ENCODE peak calls at places on chromosome 15, in seven cellular contexts. One of them, this sample, is unnamed.

GRCh38 chr15:47206358-47206978 is 510.8 kb upstream of the SEMA6D start:
- DNase-seq in posterior vena cava: no peak
- DNase-seq in astrocyte of the cerebellum: no peak
- DNase-seq in activated CD8-positive, alpha-beta memory T cell treated with anti-CD3 and anti-CD28 coated beads for 24 hours: no peak
- DNase-seq in GM04503: no peak
- DNase-seq in central memory CD4-positive, alpha-beta T cell: no peak
- DNase-seq in T-helper 2 cell: no peak
- DNase-seq in this sample: no peak

GRCh38 chr15:71103102-71103676 is 12.1 kb upstream of the THSD4 start:
- DNase-seq in posterior vena cava: no peak
- DNase-seq in astrocyte of the cerebellum: no peak
- DNase-seq in activated CD8-positive, alpha-beta memory T cell treated with anti-CD3 and anti-CD28 coated beads for 24 hours: no peak
- DNase-seq in GM04503: no peak
- DNase-seq in central memory CD4-positive, alpha-beta T cell: no peak
- DNase-seq in T-helper 2 cell: no peak
- DNase-seq in this sample: no peak

GRCh38 chr15:80957556-80957955 is 32.1 kb downstream of the MESD start:
- DNase-seq in posterior vena cava: peak; percentile 2
- DNase-seq in astrocyte of the cerebellum: no peak
- DNase-seq in activated CD8-positive, alpha-beta memory T cell treated with anti-CD3 and anti-CD28 coated beads for 24 hours: no peak
- DNase-seq in GM04503: no peak
- DNase-seq in central memory CD4-positive, alpha-beta T cell: no peak
- DNase-seq in T-helper 2 cell: no peak
- DNase-seq in this sample: no peak

GRCh38 chr15:96117275-96117674 is 213.2 kb upstream of the NR2F2 start:
- DNase-seq in posterior vena cava: no peak
- DNase-seq in astrocyte of the cerebellum: no peak
- DNase-seq in activated CD8-positive, alpha-beta memory T cell treated with anti-CD3 and anti-CD28 coated beads for 24 hours: no peak
- DNase-seq in GM04503: no peak
- DNase-seq in central memory CD4-positive, alpha-beta T cell: no peak
- DNase-seq in T-helper 2 cell: no peak
- DNase-seq in this sample: no peak

GRCh38 chr15:70424937-70425411 is 327.3 kb upstream of the TLE3 start:
- DNase-seq in posterior vena cava: no peak
- DNase-seq in astrocyte of the cerebellum: no peak
- DNase-seq in activated CD8-positive, alpha-beta memory T cell treated with anti-CD3 and anti-CD28 coated beads for 24 hours: no peak
- DNase-seq in GM04503: no peak
- DNase-seq in central memory CD4-positive, alpha-beta T cell: peak; percentile 8
- DNase-seq in T-helper 2 cell: no peak
- DNase-seq in this sample: no peak

GRCh38 chr15:100311829-100312228 is 29.9 kb downstream of the ADAMTS17 start:
- DNase-seq in posterior vena cava: no peak
- DNase-seq in astrocyte of the cerebellum: no peak
- DNase-seq in activated CD8-positive, alpha-beta memory T cell treated with anti-CD3 and anti-CD28 coated beads for 24 hours: no peak
- DNase-seq in GM04503: no peak
- DNase-seq in central memory CD4-positive, alpha-beta T cell: no peak
- DNase-seq in T-helper 2 cell: no peak
- DNase-seq in this sample: no peak

GRCh38 chr15:39154776-39155175 is 426.1 kb upstream of the THBS1 start:
- DNase-seq in posterior vena cava: no peak
- DNase-seq in astrocyte of the cerebellum: no peak
- DNase-seq in activated CD8-positive, alpha-beta memory T cell treated with anti-CD3 and anti-CD28 coated beads for 24 hours: no peak
- DNase-seq in GM04503: peak; percentile 69
- DNase-seq in central memory CD4-positive, alpha-beta T cell: no peak
- DNase-seq in T-helper 2 cell: no peak
- DNase-seq in this sample: no peak

GRCh38 chr15:91871138-91871537 is 17.6 kb downstream of the SLCO3A1 start:
- DNase-seq in posterior vena cava: no peak
- DNase-seq in astrocyte of the cerebellum: no peak
- DNase-seq in activated CD8-positive, alpha-beta memory T cell treated with anti-CD3 and anti-CD28 coated beads for 24 hours: no peak
- DNase-seq in GM04503: no peak
- DNase-seq in central memory CD4-positive, alpha-beta T cell: no peak
- DNase-seq in T-helper 2 cell: no peak
- DNase-seq in this sample: no peak

GRCh38 chr15:99732711-99733267 is 448 bp downstream of the LYSMD4 start:
- DNase-seq in posterior vena cava: peak; percentile 84
- DNase-seq in astrocyte of the cerebellum: no peak
- DNase-seq in activated CD8-positive, alpha-beta memory T cell treated with anti-CD3 and anti-CD28 coated beads for 24 hours: no peak
- DNase-seq in GM04503: no peak
- DNase-seq in central memory CD4-positive, alpha-beta T cell: no peak
- DNase-seq in T-helper 2 cell: no peak
- DNase-seq in this sample: no peak

GRCh38 chr15:88695595-88696186 is 56.9 kb downstream of the ISG20 start:
- DNase-seq in posterior vena cava: no peak
- DNase-seq in astrocyte of the cerebellum: no peak
- DNase-seq in activated CD8-positive, alpha-beta memory T cell treated with anti-CD3 and anti-CD28 coated beads for 24 hours: no peak
- DNase-seq in GM04503: no peak
- DNase-seq in central memory CD4-positive, alpha-beta T cell: no peak
- DNase-seq in T-helper 2 cell: no peak
- DNase-seq in this sample: no peak

GRCh38 chr15:68354923-68355322 is 77.0 kb downstream of the ITGA11 start:
- DNase-seq in posterior vena cava: no peak
- DNase-seq in astrocyte of the cerebellum: peak; percentile 98
- DNase-seq in activated CD8-positive, alpha-beta memory T cell treated with anti-CD3 and anti-CD28 coated beads for 24 hours: no peak
- DNase-seq in GM04503: peak; percentile 89
- DNase-seq in central memory CD4-positive, alpha-beta T cell: no peak
- DNase-seq in T-helper 2 cell: no peak
- DNase-seq in this sample: peak; percentile 92

GRCh38 chr15:36994809-36995208 is 105.5 kb downstream of the MEIS2 start:
- DNase-seq in posterior vena cava: no peak
- DNase-seq in astrocyte of the cerebellum: no peak
- DNase-seq in activated CD8-positive, alpha-beta memory T cell treated with anti-CD3 and anti-CD28 coated beads for 24 hours: no peak
- DNase-seq in GM04503: no peak
- DNase-seq in central memory CD4-positive, alpha-beta T cell: no peak
- DNase-seq in T-helper 2 cell: no peak
- DNase-seq in this sample: no peak

GRCh38 chr15:53910852-53911251 is 67.4 kb upstream of the UNC13C start:
- DNase-seq in posterior vena cava: no peak
- DNase-seq in astrocyte of the cerebellum: no peak
- DNase-seq in activated CD8-positive, alpha-beta memory T cell treated with anti-CD3 and anti-CD28 coated beads for 24 hours: no peak
- DNase-seq in GM04503: no peak
- DNase-seq in central memory CD4-positive, alpha-beta T cell: no peak
- DNase-seq in T-helper 2 cell: no peak
- DNase-seq in this sample: peak; percentile 19

GRCh38 chr15:48624700-48625099 is 20.8 kb downstream of the FBN1 start:
- DNase-seq in posterior vena cava: no peak
- DNase-seq in astrocyte of the cerebellum: no peak
- DNase-seq in activated CD8-positive, alpha-beta memory T cell treated with anti-CD3 and anti-CD28 coated beads for 24 hours: no peak
- DNase-seq in GM04503: no peak
- DNase-seq in central memory CD4-positive, alpha-beta T cell: no peak
- DNase-seq in T-helper 2 cell: no peak
- DNase-seq in this sample: no peak

GRCh38 chr15:70049701-70050445 is 47.8 kb downstream of the TLE3 start:
- DNase-seq in posterior vena cava: peak; percentile 76
- DNase-seq in astrocyte of the cerebellum: no peak
- DNase-seq in activated CD8-positive, alpha-beta memory T cell treated with anti-CD3 and anti-CD28 coated beads for 24 hours: no peak
- DNase-seq in GM04503: no peak
- DNase-seq in central memory CD4-positive, alpha-beta T cell: no peak
- DNase-seq in T-helper 2 cell: no peak
- DNase-seq in this sample: no peak

GRCh38 chr15:99454107-99454809 is 111.5 kb upstream of the MEF2A start:
- DNase-seq in posterior vena cava: no peak
- DNase-seq in astrocyte of the cerebellum: no peak
- DNase-seq in activated CD8-positive, alpha-beta memory T cell treated with anti-CD3 and anti-CD28 coated beads for 24 hours: peak; percentile 50
- DNase-seq in GM04503: no peak
- DNase-seq in central memory CD4-positive, alpha-beta T cell: no peak
- DNase-seq in T-helper 2 cell: no peak
- DNase-seq in this sample: no peak

GRCh38 chr15:59662260-59662659 is 4.9 kb upstream of the GTF2A2 start:
- DNase-seq in posterior vena cava: no peak
- DNase-seq in astrocyte of the cerebellum: peak; percentile 24
- DNase-seq in activated CD8-positive, alpha-beta memory T cell treated with anti-CD3 and anti-CD28 coated beads for 24 hours: no peak
- DNase-seq in GM04503: peak; percentile 32
- DNase-seq in central memory CD4-positive, alpha-beta T cell: no peak
- DNase-seq in T-helper 2 cell: no peak
- DNase-seq in this sample: no peak

GRCh38 chr15:47708595-47708994 is 8.7 kb upstream of the SEMA6D start:
- DNase-seq in posterior vena cava: no peak
- DNase-seq in astrocyte of the cerebellum: no peak
- DNase-seq in activated CD8-positive, alpha-beta memory T cell treated with anti-CD3 and anti-CD28 coated beads for 24 hours: no peak
- DNase-seq in GM04503: no peak
- DNase-seq in central memory CD4-positive, alpha-beta T cell: no peak
- DNase-seq in T-helper 2 cell: no peak
- DNase-seq in this sample: no peak

GRCh38 chr15:87527875-87528274 is 728.7 kb downstream of the NTRK3 start:
- DNase-seq in posterior vena cava: no peak
- DNase-seq in astrocyte of the cerebellum: no peak
- DNase-seq in activated CD8-positive, alpha-beta memory T cell treated with anti-CD3 and anti-CD28 coated beads for 24 hours: no peak
- DNase-seq in GM04503: no peak
- DNase-seq in central memory CD4-positive, alpha-beta T cell: no peak
- DNase-seq in T-helper 2 cell: no peak
- DNase-seq in this sample: no peak

GRCh38 chr15:50262533-50262932 is 3.0 kb downstream of the HDC start:
- DNase-seq in posterior vena cava: no peak
- DNase-seq in astrocyte of the cerebellum: no peak
- DNase-seq in activated CD8-positive, alpha-beta memory T cell treated with anti-CD3 and anti-CD28 coated beads for 24 hours: peak; percentile 69
- DNase-seq in GM04503: no peak
- DNase-seq in central memory CD4-positive, alpha-beta T cell: peak; percentile 23
- DNase-seq in T-helper 2 cell: no peak
- DNase-seq in this sample: no peak

GRCh38 chr15:57595011-57595866 is 3.5 kb downstream of the MYZAP start:
- DNase-seq in posterior vena cava: no peak
- DNase-seq in astrocyte of the cerebellum: no peak
- DNase-seq in activated CD8-positive, alpha-beta memory T cell treated with anti-CD3 and anti-CD28 coated beads for 24 hours: no peak
- DNase-seq in GM04503: no peak
- DNase-seq in central memory CD4-positive, alpha-beta T cell: no peak
- DNase-seq in T-helper 2 cell: no peak
- DNase-seq in this sample: no peak

GRCh38 chr15:83206387-83206970 is 1.1 kb downstream of the HDGFL3 start:
- DNase-seq in posterior vena cava: no peak
- DNase-seq in astrocyte of the cerebellum: no peak
- DNase-seq in activated CD8-positive, alpha-beta memory T cell treated with anti-CD3 and anti-CD28 coated beads for 24 hours: no peak
- DNase-seq in GM04503: no peak
- DNase-seq in central memory CD4-positive, alpha-beta T cell: no peak
- DNase-seq in T-helper 2 cell: no peak
- DNase-seq in this sample: no peak

GRCh38 chr15:59691194-59691805 is 2.2 kb upstream of the BNIP2 start:
- DNase-seq in posterior vena cava: no peak
- DNase-seq in astrocyte of the cerebellum: peak; percentile 23
- DNase-seq in activated CD8-positive, alpha-beta memory T cell treated with anti-CD3 and anti-CD28 coated beads for 24 hours: no peak
- DNase-seq in GM04503: peak; percentile 7
- DNase-seq in central memory CD4-positive, alpha-beta T cell: peak; percentile 33
- DNase-seq in T-helper 2 cell: peak; percentile 14
- DNase-seq in this sample: no peak

GRCh38 chr15:74525328-74525727 is 15.7 kb upstream of the ARID3B start:
- DNase-seq in posterior vena cava: no peak
- DNase-seq in astrocyte of the cerebellum: no peak
- DNase-seq in activated CD8-positive, alpha-beta memory T cell treated with anti-CD3 and anti-CD28 coated beads for 24 hours: no peak
- DNase-seq in GM04503: no peak
- DNase-seq in central memory CD4-positive, alpha-beta T cell: no peak
- DNase-seq in T-helper 2 cell: no peak
- DNase-seq in this sample: no peak

GRCh38 chr15:64400583-64400982 is 12.9 kb downstream of the TRIP4 start:
- DNase-seq in posterior vena cava: no peak
- DNase-seq in astrocyte of the cerebellum: no peak
- DNase-seq in activated CD8-positive, alpha-beta memory T cell treated with anti-CD3 and anti-CD28 coated beads for 24 hours: no peak
- DNase-seq in GM04503: no peak
- DNase-seq in central memory CD4-positive, alpha-beta T cell: no peak
- DNase-seq in T-helper 2 cell: no peak
- DNase-seq in this sample: no peak

GRCh38 chr15:49038382-49038781 is 7.9 kb downstream of the SECISBP2L start:
- DNase-seq in posterior vena cava: no peak
- DNase-seq in astrocyte of the cerebellum: peak; percentile 12
- DNase-seq in activated CD8-positive, alpha-beta memory T cell treated with anti-CD3 and anti-CD28 coated beads for 24 hours: no peak
- DNase-seq in GM04503: no peak
- DNase-seq in central memory CD4-positive, alpha-beta T cell: no peak
- DNase-seq in T-helper 2 cell: no peak
- DNase-seq in this sample: no peak

GRCh38 chr15:90015749-90016148 is 14.6 kb downstream of the ZNF710 start:
- DNase-seq in posterior vena cava: peak; percentile 18
- DNase-seq in astrocyte of the cerebellum: no peak
- DNase-seq in activated CD8-positive, alpha-beta memory T cell treated with anti-CD3 and anti-CD28 coated beads for 24 hours: no peak
- DNase-seq in GM04503: no peak
- DNase-seq in central memory CD4-positive, alpha-beta T cell: no peak
- DNase-seq in T-helper 2 cell: no peak
- DNase-seq in this sample: no peak

GRCh38 chr15:67177750-67178149 is 76.7 kb downstream of the AAGAB start:
- DNase-seq in posterior vena cava: peak; percentile 64
- DNase-seq in astrocyte of the cerebellum: no peak
- DNase-seq in activated CD8-positive, alpha-beta memory T cell treated with anti-CD3 and anti-CD28 coated beads for 24 hours: no peak
- DNase-seq in GM04503: no peak
- DNase-seq in central memory CD4-positive, alpha-beta T cell: no peak
- DNase-seq in T-helper 2 cell: no peak
- DNase-seq in this sample: no peak

GRCh38 chr15:52558196-52558595 is 10.6 kb downstream of the ARPP19 start:
- DNase-seq in posterior vena cava: no peak
- DNase-seq in astrocyte of the cerebellum: peak; percentile 18
- DNase-seq in activated CD8-positive, alpha-beta memory T cell treated with anti-CD3 and anti-CD28 coated beads for 24 hours: peak; percentile 65
- DNase-seq in GM04503: peak; percentile 12
- DNase-seq in central memory CD4-positive, alpha-beta T cell: no peak
- DNase-seq in T-helper 2 cell: no peak
- DNase-seq in this sample: peak; percentile 83

GRCh38 chr15:49387471-49387870 is 35.6 kb upstream of the FGF7 start:
- DNase-seq in posterior vena cava: no peak
- DNase-seq in astrocyte of the cerebellum: no peak
- DNase-seq in activated CD8-positive, alpha-beta memory T cell treated with anti-CD3 and anti-CD28 coated beads for 24 hours: no peak
- DNase-seq in GM04503: no peak
- DNase-seq in central memory CD4-positive, alpha-beta T cell: no peak
- DNase-seq in T-helper 2 cell: no peak
- DNase-seq in this sample: no peak

GRCh38 chr15:99331366-99331765 is 80.1 kb downstream of the LRRC28 start:
- DNase-seq in posterior vena cava: no peak
- DNase-seq in astrocyte of the cerebellum: no peak
- DNase-seq in activated CD8-positive, alpha-beta memory T cell treated with anti-CD3 and anti-CD28 coated beads for 24 hours: no peak
- DNase-seq in GM04503: peak; percentile 26
- DNase-seq in central memory CD4-positive, alpha-beta T cell: no peak
- DNase-seq in T-helper 2 cell: no peak
- DNase-seq in this sample: no peak

GRCh38 chr15:82810061-82810862 is 834 bp downstream of the WHAMM start:
- DNase-seq in posterior vena cava: peak; percentile 85
- DNase-seq in astrocyte of the cerebellum: no peak
- DNase-seq in activated CD8-positive, alpha-beta memory T cell treated with anti-CD3 and anti-CD28 coated beads for 24 hours: peak; percentile 68
- DNase-seq in GM04503: no peak
- DNase-seq in central memory CD4-positive, alpha-beta T cell: peak; percentile 44
- DNase-seq in T-helper 2 cell: peak; percentile 18
- DNase-seq in this sample: no peak

GRCh38 chr15:68463996-68464395 is 32.0 kb upstream of the ITGA11 start:
- DNase-seq in posterior vena cava: no peak
- DNase-seq in astrocyte of the cerebellum: no peak
- DNase-seq in activated CD8-positive, alpha-beta memory T cell treated with anti-CD3 and anti-CD28 coated beads for 24 hours: no peak
- DNase-seq in GM04503: no peak
- DNase-seq in central memory CD4-positive, alpha-beta T cell: no peak
- DNase-seq in T-helper 2 cell: no peak
- DNase-seq in this sample: no peak

GRCh38 chr15:51751687-51752683 is 588 bp downstream of the TMOD2 start:
- DNase-seq in posterior vena cava: no peak
- DNase-seq in astrocyte of the cerebellum: no peak
- DNase-seq in activated CD8-positive, alpha-beta memory T cell treated with anti-CD3 and anti-CD28 coated beads for 24 hours: peak; percentile 71
- DNase-seq in GM04503: no peak
- DNase-seq in central memory CD4-positive, alpha-beta T cell: no peak
- DNase-seq in T-helper 2 cell: no peak
- DNase-seq in this sample: no peak

GRCh38 chr15:45646220-45646619 is 11.4 kb downstream of the SQOR start:
- DNase-seq in posterior vena cava: no peak
- DNase-seq in astrocyte of the cerebellum: no peak
- DNase-seq in activated CD8-positive, alpha-beta memory T cell treated with anti-CD3 and anti-CD28 coated beads for 24 hours: no peak
- DNase-seq in GM04503: no peak
- DNase-seq in central memory CD4-positive, alpha-beta T cell: no peak
- DNase-seq in T-helper 2 cell: no peak
- DNase-seq in this sample: no peak

GRCh38 chr15:43912991-43913927 is 86.5 kb downstream of the WDR76 start:
- DNase-seq in posterior vena cava: no peak
- DNase-seq in astrocyte of the cerebellum: peak; percentile 94
- DNase-seq in activated CD8-positive, alpha-beta memory T cell treated with anti-CD3 and anti-CD28 coated beads for 24 hours: no peak
- DNase-seq in GM04503: peak; percentile 93
- DNase-seq in central memory CD4-positive, alpha-beta T cell: no peak
- DNase-seq in T-helper 2 cell: no peak
- DNase-seq in this sample: peak; percentile 98